ENCODE peak calls at places on chromosome 1, in six cellular contexts. M, D, T, N, U and A are unnamed samples.

GRCh38 chr1:15758953-15759661 is 512 bp downstream of the FBLIM1 start:
- DNase-seq in U (no peak), N (no peak), M (no peak), T (no peak), D (no peak), A (no peak)

GRCh38 chr1:80799457-80799856 is 1001.3 kb upstream of the ADGRL2 start:
- DNase-seq in D (no peak), U (no peak), N (no peak), T (no peak), M (no peak), A (no peak)

GRCh38 chr1:230965535-230965934 is 13.1 kb downstream of the TTC13 start:
- DNase-seq in N (no peak), U (no peak), T (no peak), D (no peak), M (no peak), A (no peak)

GRCh38 chr1:223611939-223612338 is 53.6 kb downstream of the CAPN8 start:
- DNase-seq in U (no peak), T (no peak), M (peak; percentile 11), D (no peak), N (no peak), A (no peak)

GRCh38 chr1:10754571-10755329 is 41.7 kb downstream of the CASZ1 start:
- DNase-seq in U (no peak), M (no peak), N (no peak), D (no peak), T (no peak), A (no peak)

GRCh38 chr1:157961805-157962762 is 31.4 kb upstream of the KIRREL1 start:
- DNase-seq in U (no peak), N (no peak), T (no peak), D (no peak), M (no peak), A (peak; percentile 54)

GRCh38 chr1:71049951-71050598 is 2.5 kb upstream of the PTGER3 start:
- DNase-seq in N (peak; percentile 47), T (no peak), D (no peak), M (no peak), U (no peak), A (peak; percentile 32)

GRCh38 chr1:59738591-59739015 is 76.1 kb upstream of the HOOK1 start:
- DNase-seq in M (no peak), U (no peak), T (no peak), N (no peak), D (no peak), A (no peak)

GRCh38 chr1:70826428-70826827 is 221.2 kb downstream of the PTGER3 start:
- DNase-seq in N (no peak), M (no peak), D (no peak), U (no peak), T (no peak), A (no peak)

GRCh38 chr1:148315081-148315811 is 163.2 kb upstream of the NBPF11 start:
- DNase-seq in U (no peak), M (no peak), T (no peak), D (no peak), N (no peak), A (peak; percentile 23)

GRCh38 chr1:58566339-58566738 is 10.7 kb downstream of the TACSTD2 start:
- DNase-seq in U (no peak), M (no peak), D (no peak), N (no peak), T (no peak), A (no peak)

GRCh38 chr1:52602328-52603300 is at the start of gene GPX7:
- DNase-seq in D (peak; percentile 25), M (peak; percentile 56), U (peak; percentile 39), T (peak; percentile 69), N (no peak), A (no peak)